ENCODE peak calls at places on chromosomes 16 and 17, in four cellular contexts. U, J, W and L are unnamed samples.

GRCh38 chr17:7220593-7221280 is 999 bp downstream of the ACADVL start:
- DNase-seq in U (peak; percentile 71), J (peak; percentile 77), W (no peak), L (peak; percentile 63)

GRCh38 chr16:86073103-86073625 is 174.2 kb downstream of the IRF8 start:
- DNase-seq in U (no peak), J (no peak), W (no peak), L (no peak)

GRCh38 chr16:77288222-77288621 is 89.0 kb downstream of the SYCE1L start:
- DNase-seq in U (peak; percentile 89), J (peak; percentile 84), W (peak; percentile 59), L (no peak)

GRCh38 chr16:5756969-5757368 is 659.4 kb upstream of the EEF2KMT start:
- DNase-seq in U (no peak), J (no peak), W (no peak), L (no peak)

GRCh38 chr16:2751577-2752034 is 832 bp upstream of the SRRM2 start:
- DNase-seq in U (no peak), J (no peak), W (no peak), L (peak; percentile 83)

GRCh38 chr16:81730090-81731051 is 48.7 kb upstream of the PLCG2 start:
- DNase-seq in U (peak; percentile 90), J (peak; percentile 89), W (peak; percentile 69), L (peak; percentile 79)

GRCh38 chr16:57998484-57998883 is 2.0 kb downstream of the ZNF319 start:
- DNase-seq in U (peak; percentile 56), J (peak; percentile 56), W (no peak), L (no peak)

GRCh38 chr17:36629252-36629847 is 28.0 kb downstream of the MRM1 start:
- DNase-seq in U (peak; percentile 75), J (peak; percentile 75), W (peak; percentile 19), L (peak; percentile 87)

GRCh38 chr16:85165781-85166180 is 53.5 kb upstream of the CIBAR2 start:
- DNase-seq in U (no peak), J (no peak), W (no peak), L (no peak)

GRCh38 chr17:14940112-14940945 is 324.8 kb downstream of the PMP22 start:
- DNase-seq in U (peak; percentile 7), J (peak; percentile 29), W (no peak), L (no peak)

GRCh38 chr16:11155284-11155806 is 100.7 kb downstream of the SOCS1 start:
- DNase-seq in U (peak; percentile 74), J (peak; percentile 26), W (no peak), L (no peak)

GRCh38 chr17:8472663-8473062 is 37.0 kb downstream of the NDEL1 start:
- DNase-seq in U (no peak), J (no peak), W (no peak), L (peak; percentile 6)

GRCh38 chr17:1000597-1001490 is 3.9 kb downstream of the TIMM22 start:
- DNase-seq in U (peak; percentile 82), J (peak; percentile 78), W (no peak), L (no peak)

GRCh38 chr17:38982858-38983746 is 15.9 kb upstream of the FBXO47 start:
- DNase-seq in U (peak; percentile 86), J (peak; percentile 85), W (no peak), L (peak; percentile 72)

GRCh38 chr17:65559483-65559801 is 2.0 kb downstream of the AXIN2 start:
- DNase-seq in U (no peak), J (no peak), W (no peak), L (no peak)

GRCh38 chr17:7686221-7687071 is 844 bp downstream of the TP53 start:
- DNase-seq in U (peak; percentile 91), J (peak; percentile 88), W (no peak), L (peak; percentile 75)

GRCh38 chr16:84055801-84056634 is 13.4 kb upstream of the SLC38A8 start:
- DNase-seq in U (no peak), J (no peak), W (no peak), L (no peak)

GRCh38 chr17:78347453-78347852 is 12.4 kb downstream of the SOCS3 start:
- DNase-seq in U (no peak), J (no peak), W (no peak), L (no peak)

GRCh38 chr17:78348055-78348745 is 11.7 kb downstream of the SOCS3 start:
- DNase-seq in U (no peak), J (no peak), W (no peak), L (no peak)

GRCh38 chr17:78349831-78350631 is 9.8 kb downstream of the SOCS3 start:
- DNase-seq in U (no peak), J (no peak), W (no peak), L (no peak)

GRCh38 chr17:78355045-78355641 is 4.7 kb downstream of the SOCS3 start:
- DNase-seq in U (no peak), J (no peak), W (no peak), L (no peak)

DNA sequence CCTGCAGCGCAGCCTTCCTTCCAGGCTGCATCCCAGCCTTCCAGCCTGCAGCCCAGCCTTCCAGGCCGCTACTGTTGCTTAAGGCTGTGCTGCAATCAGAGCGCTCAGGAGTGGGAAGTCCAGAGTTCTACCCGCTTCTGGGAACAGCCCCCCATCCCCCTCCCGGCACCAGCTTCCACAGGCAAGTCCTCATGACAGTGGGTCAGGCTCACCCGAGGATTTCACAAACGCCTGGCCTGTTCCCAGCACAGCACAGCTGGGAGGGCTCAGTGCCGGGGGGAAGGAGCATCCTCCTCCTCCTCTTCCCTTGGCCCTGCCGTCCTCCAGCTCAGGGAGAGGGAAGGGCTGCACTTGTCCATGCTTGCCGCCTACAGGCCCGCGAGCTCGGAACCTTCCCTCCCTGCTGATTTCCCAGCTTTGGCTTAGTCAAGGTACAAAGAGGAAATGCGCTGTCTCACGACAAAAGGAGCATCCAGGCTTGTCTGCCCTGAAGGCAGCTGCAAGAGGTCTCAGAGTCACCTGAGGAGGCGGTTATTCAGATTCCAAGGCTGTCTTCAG is 8.3 kb downstream of the SOCS3 start:
- DNase-seq in U (peak; percentile 100), J (peak; percentile 99), W (no peak), L (no peak)
- TF ChIP-seq CTCF in U (peak; percentile 37), J (peak; percentile 39), W (no peak), L (no peak)

DNA sequence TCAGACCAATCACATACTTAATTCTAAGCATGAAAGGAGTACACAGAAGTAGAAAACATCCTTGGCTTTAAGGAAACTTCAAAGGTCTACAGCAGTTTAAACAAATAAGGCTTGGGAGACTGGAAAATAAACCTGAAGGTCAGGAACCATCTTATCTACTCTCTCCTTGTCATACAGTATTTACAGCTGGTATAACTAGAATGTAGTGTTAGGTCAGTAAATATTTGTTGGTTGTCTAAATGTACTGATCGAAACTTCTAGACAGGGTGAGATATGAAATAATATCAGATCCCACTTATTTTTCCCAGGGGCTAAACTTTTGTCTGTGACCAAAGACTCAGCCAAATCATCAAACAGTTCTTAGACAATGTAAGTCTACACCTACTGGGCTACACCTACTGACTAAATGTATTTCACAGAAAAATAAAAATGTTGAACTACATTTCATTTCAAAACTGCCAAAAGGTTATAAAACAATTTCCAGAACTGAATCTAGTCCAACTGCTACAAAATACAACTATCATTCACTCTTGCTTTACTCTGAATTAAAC is 27.1 kb upstream of the TMEM97 start:
- DNase-seq in U (no peak), J (no peak), W (no peak), L (no peak)
- TF ChIP-seq CTCF in U (no peak), J (no peak), W (no peak), L (no peak)

GRCh38 chr16:60755907-60756306 is 1280.3 kb downstream of the CDH8 start:
- DNase-seq in U (no peak), J (no peak), W (no peak), L (no peak)
- TF ChIP-seq CTCF in U (no peak), J (no peak), W (no peak), L (no peak)

GRCh38 chr16:31513884-31514283 is 5.7 kb upstream of the RUSF1 start:
- DNase-seq in U (no peak), J (no peak), W (no peak), L (no peak)
- TF ChIP-seq CTCF in U (no peak), J (no peak), W (no peak), L (no peak)

DNA sequence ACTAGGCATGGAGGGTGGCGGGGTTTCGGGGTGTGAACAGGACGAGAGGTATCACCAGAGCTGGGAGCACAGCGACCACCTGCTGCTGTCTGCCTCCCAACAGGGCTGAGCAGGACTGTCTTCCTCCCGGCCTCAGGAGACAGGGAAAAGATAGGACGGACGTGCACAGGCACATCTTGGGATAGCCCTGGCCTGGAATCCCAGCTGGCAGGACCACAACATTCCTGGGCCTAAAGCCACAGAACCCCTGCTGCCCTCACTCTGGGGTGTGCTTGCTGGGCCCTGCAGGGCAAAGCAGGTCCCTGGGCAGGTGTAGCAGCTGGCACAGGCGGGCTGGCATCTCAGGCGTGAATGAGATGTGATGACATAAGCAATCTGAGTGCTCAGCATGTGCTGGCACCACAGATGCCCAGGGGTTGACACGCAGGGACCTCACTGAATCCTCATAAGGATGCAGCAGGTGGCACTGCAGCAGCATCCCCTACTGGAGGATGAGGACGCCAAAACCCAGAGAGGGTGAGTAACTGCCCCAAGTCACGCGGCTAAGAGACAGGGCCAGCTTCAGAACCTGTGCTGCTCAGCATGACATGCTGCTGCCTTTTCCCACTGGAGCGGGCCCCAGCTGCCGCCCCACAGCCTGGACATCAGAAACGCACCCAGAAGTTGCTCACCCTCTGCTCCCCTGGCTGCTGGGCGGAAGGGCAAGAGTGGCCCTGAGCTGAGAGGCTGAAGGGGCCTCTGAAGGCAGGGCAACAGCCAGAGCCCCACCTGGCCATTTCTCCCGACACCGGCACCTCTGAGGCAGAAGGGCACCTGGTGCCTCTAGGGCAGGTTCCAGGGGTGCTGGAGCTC is 7.1 kb downstream of the CORO7 start:
- DNase-seq in U (no peak), J (no peak), W (no peak), L (no peak)
- TF ChIP-seq CTCF in U (no peak), J (no peak), W (no peak), L (peak; percentile 12)

GRCh38 chr17:58307468-58308172 is 21.0 kb downstream of the TSPOAP1 start:
- DNase-seq in U (no peak), J (no peak), W (no peak), L (no peak)

GRCh38 chr17:58308985-58309917 is 19.3 kb downstream of the TSPOAP1 start:
- DNase-seq in U (no peak), J (no peak), W (no peak), L (no peak)

GRCh38 chr17:58306131-58306951 is 22.3 kb downstream of the TSPOAP1 start:
- DNase-seq in U (no peak), J (no peak), W (no peak), L (no peak)

GRCh38 chr17:58309918-58310259 is 18.7 kb downstream of the TSPOAP1 start:
- DNase-seq in U (no peak), J (no peak), W (no peak), L (no peak)

GRCh38 chr17:58308173-58308984 is 20.2 kb downstream of the TSPOAP1 start:
- DNase-seq in U (peak; percentile 20), J (no peak), W (no peak), L (no peak)
- TF ChIP-seq CTCF in U (peak; percentile 32), J (peak; percentile 31), W (peak; percentile 37), L (no peak)